ENCODE peak calls at places on chromosomes 3 and 15, in eight cellular contexts. One of them, this sample, is unnamed.

GRCh38 chr3:80079886-80080285 is 312.1 kb upstream of the ROBO1 start:
- DNase-seq in body of pancreas: no peak
- DNase-seq in fibroblast of lung: peak; percentile 25
- DNase-seq in AG04449: no peak
- DNase-seq in colonic mucosa: no peak
- DNase-seq in cardiac fibroblast: no peak
- DNase-seq in PC-3: no peak
- DNase-seq in fibroblast of pulmonary artery: no peak
- DNase-seq in this sample: no peak

GRCh38 chr3:152857082-152857481 is 22.2 kb downstream of the P2RY1 start:
- DNase-seq in body of pancreas: no peak
- DNase-seq in cardiac fibroblast: no peak
- DNase-seq in AG04449: no peak
- DNase-seq in fibroblast of pulmonary artery: no peak
- DNase-seq in fibroblast of lung: no peak
- DNase-seq in colonic mucosa: no peak
- DNase-seq in PC-3: no peak
- DNase-seq in this sample: no peak

GRCh38 chr3:15536856-15537255 is 15.3 kb upstream of the COLQ start:
- DNase-seq in PC-3: no peak
- DNase-seq in AG04449: no peak
- DNase-seq in colonic mucosa: no peak
- DNase-seq in fibroblast of lung: no peak
- DNase-seq in fibroblast of pulmonary artery: no peak
- DNase-seq in cardiac fibroblast: no peak
- DNase-seq in body of pancreas: no peak
- DNase-seq in this sample: no peak

GRCh38 chr3:43194490-43195115 is 88.7 kb upstream of the POMGNT2 start:
- DNase-seq in fibroblast of lung: no peak
- DNase-seq in AG04449: no peak
- DNase-seq in body of pancreas: peak; percentile 24
- DNase-seq in fibroblast of pulmonary artery: no peak
- DNase-seq in colonic mucosa: peak; percentile 74
- DNase-seq in cardiac fibroblast: no peak
- DNase-seq in PC-3: no peak
- DNase-seq in this sample: no peak

GRCh38 chr3:31725568-31725967 is 192.8 kb downstream of the STT3B start:
- DNase-seq in fibroblast of lung: no peak
- DNase-seq in cardiac fibroblast: no peak
- DNase-seq in body of pancreas: no peak
- DNase-seq in AG04449: no peak
- DNase-seq in fibroblast of pulmonary artery: no peak
- DNase-seq in PC-3: no peak
- DNase-seq in colonic mucosa: no peak
- DNase-seq in this sample: no peak

GRCh38 chr3:146969356-146969755 is 364.2 kb upstream of the PLSCR5 start:
- DNase-seq in body of pancreas: no peak
- DNase-seq in PC-3: no peak
- DNase-seq in colonic mucosa: no peak
- DNase-seq in fibroblast of pulmonary artery: peak; percentile 11
- DNase-seq in cardiac fibroblast: peak; percentile 21
- DNase-seq in fibroblast of lung: peak; percentile 78
- DNase-seq in AG04449: peak; percentile 62
- DNase-seq in this sample: no peak

GRCh38 chr3:45009868-45010267 is 16.2 kb upstream of the CLEC3B start:
- DNase-seq in AG04449: no peak
- DNase-seq in body of pancreas: no peak
- DNase-seq in fibroblast of lung: no peak
- DNase-seq in cardiac fibroblast: no peak
- DNase-seq in PC-3: no peak
- DNase-seq in colonic mucosa: no peak
- DNase-seq in fibroblast of pulmonary artery: no peak
- DNase-seq in this sample: no peak

GRCh38 chr3:129382366-129382765 is 46.1 kb downstream of the EFCAB12 start:
- DNase-seq in colonic mucosa: no peak
- DNase-seq in AG04449: no peak
- DNase-seq in cardiac fibroblast: no peak
- DNase-seq in fibroblast of pulmonary artery: no peak
- DNase-seq in PC-3: no peak
- DNase-seq in fibroblast of lung: no peak
- DNase-seq in body of pancreas: no peak
- DNase-seq in this sample: no peak

DNA sequence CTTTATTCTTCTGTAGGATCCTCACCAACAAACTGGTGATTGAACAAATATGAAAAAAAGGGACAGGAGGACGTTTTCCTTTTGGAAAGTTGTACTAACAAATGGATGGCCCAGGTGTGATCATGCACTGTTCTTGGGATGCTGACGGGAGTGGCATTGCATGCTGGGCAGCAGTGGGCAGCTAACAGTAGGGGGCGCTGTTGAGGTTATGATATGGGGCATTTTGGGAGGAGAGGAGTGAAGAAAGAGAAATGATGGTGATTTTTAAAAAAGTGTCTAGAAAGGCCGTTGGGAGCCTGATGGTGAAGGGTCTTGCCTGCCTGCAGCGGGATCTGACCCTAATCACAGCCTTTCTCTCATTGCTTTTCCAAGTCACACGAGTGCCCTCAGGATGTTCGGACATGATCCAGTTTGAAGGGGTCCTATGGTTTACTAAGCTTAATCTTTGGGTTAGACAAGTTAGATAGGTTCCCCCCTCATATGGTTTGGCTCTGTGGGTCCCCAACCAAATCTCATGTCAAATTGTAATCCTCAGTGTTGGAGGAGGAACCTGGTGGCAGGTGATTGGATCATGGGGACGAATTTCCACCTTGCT is 46.2 kb upstream of the PRTG start:
- DNase-seq in colonic mucosa: peak; percentile 38
- DNase-seq in cardiac fibroblast: no peak
- DNase-seq in fibroblast of pulmonary artery: no peak
- DNase-seq in fibroblast of lung: no peak
- DNase-seq in PC-3: peak; percentile 37
- DNase-seq in AG04449: no peak
- DNase-seq in body of pancreas: no peak
- DNase-seq in this sample: no peak
- TF ChIP-seq CTCF in colonic mucosa: peak; percentile 43
- TF ChIP-seq CTCF in cardiac fibroblast: peak; percentile 72
- TF ChIP-seq CTCF in fibroblast of pulmonary artery: peak; percentile 50
- TF ChIP-seq CTCF in fibroblast of lung: peak; percentile 38
- TF ChIP-seq CTCF in PC-3: peak; percentile 74
- TF ChIP-seq CTCF in AG04449: peak; percentile 42
- TF ChIP-seq CTCF in body of pancreas: no peak
- TF ChIP-seq CTCF in this sample: peak; percentile 65

GRCh38 chr3:187012609-187013051 is 82.3 kb downstream of the ST6GAL1 start:
- DNase-seq in AG04449: no peak
- DNase-seq in cardiac fibroblast: peak; percentile 34
- DNase-seq in fibroblast of lung: peak; percentile 9
- DNase-seq in PC-3: no peak
- DNase-seq in fibroblast of pulmonary artery: peak; percentile 48
- DNase-seq in body of pancreas: no peak
- DNase-seq in colonic mucosa: no peak
- DNase-seq in this sample: no peak
- H3K4me3 ChIP-seq in AG04449: no peak overlapping the region
- H3K4me3 ChIP-seq in cardiac fibroblast: no peak overlapping the region
- H3K4me3 ChIP-seq in fibroblast of lung: no peak overlapping the region
- H3K4me3 ChIP-seq in PC-3: no peak overlapping the region
- H3K4me3 ChIP-seq in fibroblast of pulmonary artery: no peak overlapping the region
- H3K4me3 ChIP-seq in body of pancreas: no peak overlapping the region
- H3K4me3 ChIP-seq in colonic mucosa: no peak overlapping the region
- H3K4me3 ChIP-seq in this sample: no peak overlapping the region

DNA sequence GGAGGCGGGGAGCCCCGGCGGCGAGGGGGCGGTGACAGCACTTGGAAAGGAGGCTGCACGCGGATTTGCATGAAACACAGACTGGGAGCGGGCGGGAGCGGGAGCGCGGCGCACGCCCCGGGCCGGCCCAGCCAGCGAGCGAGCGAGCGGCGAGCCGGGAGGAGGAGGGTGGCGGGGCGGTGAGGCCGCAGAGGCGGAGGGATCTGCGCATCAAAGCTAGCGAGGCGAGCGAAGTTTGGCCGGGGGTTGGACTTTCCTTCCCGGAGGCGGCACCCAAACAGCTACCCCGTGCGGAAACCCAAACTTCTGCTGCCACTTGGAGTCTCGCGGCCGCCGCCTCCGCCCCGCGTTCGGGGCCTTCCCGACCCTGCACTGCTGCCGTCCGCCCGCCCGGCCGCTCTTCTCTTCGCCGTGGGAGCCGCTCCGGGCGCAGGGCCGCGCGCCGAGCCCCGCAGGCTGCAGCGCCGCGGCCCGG is at the start of gene SMAD3:
- DNase-seq in AG04449: peak; percentile 65
- DNase-seq in body of pancreas: peak; percentile 94
- DNase-seq in cardiac fibroblast: peak; percentile 98
- DNase-seq in colonic mucosa: peak; percentile 91
- DNase-seq in fibroblast of pulmonary artery: peak; percentile 96
- DNase-seq in PC-3: peak; percentile 90
- DNase-seq in fibroblast of lung: peak; percentile 96
- DNase-seq in this sample: no peak
- TF ChIP-seq CTCF in AG04449: no peak
- TF ChIP-seq CTCF in body of pancreas: no peak
- TF ChIP-seq CTCF in cardiac fibroblast: no peak
- TF ChIP-seq CTCF in colonic mucosa: no peak
- TF ChIP-seq CTCF in fibroblast of pulmonary artery: no peak
- TF ChIP-seq CTCF in PC-3: no peak
- TF ChIP-seq CTCF in fibroblast of lung: no peak
- TF ChIP-seq CTCF in this sample: no peak

DNA sequence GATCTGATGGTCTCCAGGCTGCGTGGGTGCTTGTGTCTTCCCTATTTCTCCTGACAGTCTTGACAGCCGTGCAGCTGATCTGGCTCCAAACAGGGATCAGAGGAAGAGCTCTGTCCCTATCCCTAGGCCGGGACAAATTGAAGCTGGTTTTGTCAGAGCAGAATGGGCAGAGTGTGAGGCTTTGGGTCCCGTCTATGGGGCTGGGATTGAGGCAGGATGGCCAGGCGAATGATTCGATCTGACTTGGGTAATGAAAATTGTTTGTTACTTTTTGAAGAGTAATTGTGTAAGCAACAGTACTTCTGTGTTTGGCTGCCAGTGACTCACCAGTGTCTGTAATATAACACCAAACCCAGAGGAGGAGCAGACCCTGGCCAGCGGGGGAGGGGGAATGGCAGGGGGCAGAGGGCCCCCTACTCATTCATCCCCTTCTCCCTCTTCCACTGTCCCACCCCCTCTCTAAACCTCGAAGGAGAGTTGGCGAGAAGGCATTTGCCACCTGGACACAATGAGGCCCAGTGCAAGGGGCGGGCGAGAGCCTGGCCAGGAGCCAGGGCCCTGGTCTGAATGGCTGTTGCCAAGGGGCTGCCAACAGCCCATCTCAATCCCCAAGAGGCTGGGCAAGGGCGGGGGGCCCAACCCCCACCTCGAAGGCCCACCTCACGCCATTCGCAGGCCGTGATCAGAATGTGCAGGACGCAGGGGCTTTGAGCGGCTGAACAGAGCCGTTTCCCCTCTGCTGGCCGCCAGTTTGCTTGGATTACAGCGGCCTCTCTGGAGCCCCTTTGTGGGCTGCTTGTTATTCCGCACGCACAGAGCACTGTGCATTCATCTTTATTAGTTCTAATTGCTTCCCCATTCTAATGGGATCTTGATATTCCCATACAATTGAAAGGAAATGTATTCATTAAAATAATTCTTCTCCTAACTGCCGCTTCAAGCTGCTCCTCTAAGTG is 5.1 kb upstream of the MAGEF1 start:
- DNase-seq in cardiac fibroblast: peak; percentile 63
- DNase-seq in PC-3: peak; percentile 64
- DNase-seq in body of pancreas: no peak
- DNase-seq in colonic mucosa: no peak
- DNase-seq in fibroblast of pulmonary artery: peak; percentile 57
- DNase-seq in fibroblast of lung: peak; percentile 73
- DNase-seq in AG04449: no peak
- DNase-seq in this sample: no peak
- H3K4me3 ChIP-seq in cardiac fibroblast: no peak overlapping the region
- H3K4me3 ChIP-seq in PC-3: peak overlapping the region; percentile 28
- H3K4me3 ChIP-seq in body of pancreas: no peak overlapping the region
- H3K4me3 ChIP-seq in colonic mucosa: no peak overlapping the region
- H3K4me3 ChIP-seq in fibroblast of pulmonary artery: no peak overlapping the region
- H3K4me3 ChIP-seq in fibroblast of lung: no peak overlapping the region
- H3K4me3 ChIP-seq in AG04449: no peak overlapping the region
- H3K4me3 ChIP-seq in this sample: no peak overlapping the region

GRCh38 chr15:74460903-74461846 is at the start of gene UBL7:
- DNase-seq in colonic mucosa: peak; percentile 99
- DNase-seq in AG04449: peak; percentile 67
- DNase-seq in fibroblast of lung: peak; percentile 97
- DNase-seq in fibroblast of pulmonary artery: peak; percentile 96
- DNase-seq in body of pancreas: peak; percentile 97
- DNase-seq in PC-3: peak; percentile 97
- DNase-seq in cardiac fibroblast: peak; percentile 97
- DNase-seq in this sample: peak; percentile 58
- TF ChIP-seq CTCF in colonic mucosa: no peak
- TF ChIP-seq CTCF in AG04449: peak; percentile 38
- TF ChIP-seq CTCF in fibroblast of lung: no peak
- TF ChIP-seq CTCF in fibroblast of pulmonary artery: peak; percentile 3
- TF ChIP-seq CTCF in body of pancreas: no peak
- TF ChIP-seq CTCF in PC-3: peak; percentile 42
- TF ChIP-seq CTCF in cardiac fibroblast: peak; percentile 9
- TF ChIP-seq CTCF in this sample: peak; percentile 25

GRCh38 chr3:177194319-177194718 is 3.0 kb downstream of the TBL1XR1 start:
- DNase-seq in AG04449: no peak
- DNase-seq in colonic mucosa: no peak
- DNase-seq in PC-3: no peak
- DNase-seq in body of pancreas: no peak
- DNase-seq in fibroblast of pulmonary artery: no peak
- DNase-seq in fibroblast of lung: no peak
- DNase-seq in cardiac fibroblast: no peak
- DNase-seq in this sample: no peak
- H3K4me3 ChIP-seq in AG04449: peak overlapping the region; percentile 30
- H3K4me3 ChIP-seq in colonic mucosa: peak overlapping the region; percentile 68
- H3K4me3 ChIP-seq in PC-3: peak overlapping the region; percentile 92
- H3K4me3 ChIP-seq in body of pancreas: no peak overlapping the region
- H3K4me3 ChIP-seq in fibroblast of pulmonary artery: peak overlapping the region; percentile 80
- H3K4me3 ChIP-seq in fibroblast of lung: peak overlapping the region; percentile 76
- H3K4me3 ChIP-seq in cardiac fibroblast: peak overlapping the region; percentile 85
- H3K4me3 ChIP-seq in this sample: peak overlapping the region; percentile 94

GRCh38 chr3:114152519-114153151 is 26.2 kb downstream of the DRD3 start:
- DNase-seq in cardiac fibroblast: peak; percentile 89
- DNase-seq in fibroblast of lung: peak; percentile 78
- DNase-seq in colonic mucosa: peak; percentile 80
- DNase-seq in body of pancreas: peak; percentile 82
- DNase-seq in AG04449: no peak
- DNase-seq in PC-3: peak; percentile 81
- DNase-seq in fibroblast of pulmonary artery: peak; percentile 85
- DNase-seq in this sample: peak; percentile 70

GRCh38 chr3:114151091-114151490 is 27.8 kb downstream of the DRD3 start:
- DNase-seq in cardiac fibroblast: no peak
- DNase-seq in body of pancreas: no peak
- DNase-seq in AG04449: no peak
- DNase-seq in PC-3: no peak
- DNase-seq in fibroblast of pulmonary artery: no peak
- DNase-seq in colonic mucosa: no peak
- DNase-seq in fibroblast of lung: no peak
- DNase-seq in this sample: no peak

GRCh38 chr3:114157321-114157720 is 21.5 kb downstream of the DRD3 start:
- DNase-seq in cardiac fibroblast: no peak
- DNase-seq in PC-3: no peak
- DNase-seq in fibroblast of lung: no peak
- DNase-seq in body of pancreas: no peak
- DNase-seq in fibroblast of pulmonary artery: no peak
- DNase-seq in AG04449: no peak
- DNase-seq in colonic mucosa: no peak
- DNase-seq in this sample: no peak

GRCh38 chr3:114154321-114154821 is 24.5 kb downstream of the DRD3 start:
- DNase-seq in fibroblast of lung: no peak
- DNase-seq in AG04449: no peak
- DNase-seq in fibroblast of pulmonary artery: no peak
- DNase-seq in body of pancreas: no peak
- DNase-seq in colonic mucosa: no peak
- DNase-seq in cardiac fibroblast: no peak
- DNase-seq in PC-3: no peak
- DNase-seq in this sample: no peak

GRCh38 chr3:114155370-114155821 is 23.5 kb downstream of the DRD3 start:
- DNase-seq in colonic mucosa: peak; percentile 28
- DNase-seq in body of pancreas: peak; percentile 34
- DNase-seq in PC-3: peak; percentile 54
- DNase-seq in AG04449: no peak
- DNase-seq in fibroblast of lung: peak; percentile 16
- DNase-seq in fibroblast of pulmonary artery: peak; percentile 56
- DNase-seq in cardiac fibroblast: peak; percentile 57
- DNase-seq in this sample: no peak
- TF ChIP-seq CTCF in colonic mucosa: no peak
- TF ChIP-seq CTCF in body of pancreas: no peak
- TF ChIP-seq CTCF in PC-3: peak; percentile 89
- TF ChIP-seq CTCF in AG04449: peak; percentile 51
- TF ChIP-seq CTCF in fibroblast of lung: peak; percentile 54
- TF ChIP-seq CTCF in fibroblast of pulmonary artery: peak; percentile 71
- TF ChIP-seq CTCF in cardiac fibroblast: peak; percentile 62
- TF ChIP-seq CTCF in this sample: peak; percentile 66